ENCODE peak calls at places on chromosomes 4 and X, in nine cellular contexts. F is H9, E is A549, Z is astrocyte of the hippocampus, G is coronary artery, P is AG09319, X is anterior cingulate cortex, H is NCI-H524, W is lower lobe of right lung. Q is an unnamed sample.
A peak's percentile ranks its signal among the peaks of the same experiment; 100 is the strongest.

GRCh38 chr4:5724377-5724776 is 13.4 kb downstream of the EVC start:
- DNase-seq in H (no peak), Z (no peak), G (no peak), X (no peak), E (peak; percentile 41), P (no peak), F (no peak), W (no peak), Q (no peak)

GRCh38 chr4:124157781-124158180 is 554.8 kb downstream of the ANKRD50 start:
- DNase-seq in P (no peak), Z (no peak), X (no peak), W (no peak), E (no peak), G (no peak), F (no peak), H (no peak), Q (no peak)

GRCh38 chr4:151674804-151675290 is 86.0 kb downstream of the GATB start:
- DNase-seq in Z (peak; percentile 77), W (peak; percentile 63), E (no peak), P (no peak), G (no peak), F (peak; percentile 83), H (no peak), X (peak; percentile 41), Q (no peak)

GRCh38 chr4:8920289-8920965 is 48.8 kb upstream of the HMX1 start:
- DNase-seq in F (no peak), W (no peak), G (peak; percentile 45), P (no peak), Z (no peak), X (no peak), H (no peak), E (no peak), Q (no peak)

GRCh38 chr4:177400030-177400429 is 42.2 kb downstream of the AGA start:
- DNase-seq in H (no peak), F (no peak), G (no peak), P (no peak), X (no peak), E (no peak), Z (peak; percentile 36), W (no peak), Q (no peak)

GRCh38 chr4:176949022-176949421 is 156.3 kb upstream of the VEGFC start:
- DNase-seq in F (no peak), W (no peak), G (no peak), X (no peak), H (no peak), P (no peak), E (no peak), Z (no peak), Q (no peak)

GRCh38 chr4:42420120-42420519 is 22.8 kb downstream of the SHISA3 start:
- DNase-seq in G (no peak), H (no peak), P (no peak), W (no peak), E (no peak), Z (peak; percentile 36), X (no peak), F (no peak), Q (no peak)

GRCh38 chr4:190015538-190016368 is 11.3 kb downstream of the FRG2 start:
- DNase-seq in Z (no peak), X (no peak), W (no peak), H (no peak), F (peak; percentile 33), G (no peak), P (no peak), E (no peak), Q (no peak)

GRCh38 chr4:182384496-182385155 is 141.4 kb downstream of the TENM3 start:
- DNase-seq in X (no peak), H (no peak), G (no peak), F (no peak), W (no peak), Z (peak; percentile 41), E (no peak), P (no peak), Q (no peak)

GRCh38 chr4:7295201-7295916 is 103.0 kb downstream of the SORCS2 start:
- DNase-seq in X (peak; percentile 81), E (no peak), H (no peak), Z (peak; percentile 51), F (no peak), G (no peak), P (no peak), W (peak; percentile 63), Q (no peak)

GRCh38 chr4:81165853-81166430 is 49.1 kb downstream of the PRKG2 start:
- DNase-seq in G (no peak), H (peak; percentile 59), E (no peak), Z (no peak), X (no peak), W (no peak), P (peak; percentile 56), F (no peak), Q (no peak)

GRCh38 chrX:33339219-33339618 is 127.9 kb upstream of the DMD start:
- DNase-seq in F (peak; percentile 24), G (no peak), W (no peak), Z (no peak), X (peak; percentile 1), H (no peak), E (no peak), P (no peak), Q (no peak)

GRCh38 chr4:13921805-13922204 is 294.3 kb upstream of the BOD1L1 start:
- DNase-seq in X (no peak), W (no peak), F (no peak), P (no peak), H (no peak), Z (no peak), E (no peak), G (no peak), Q (no peak)

GRCh38 chr4:185879666-185880312 is 67.8 kb upstream of the SORBS2 start:
- DNase-seq in E (no peak), G (no peak), Z (no peak), W (no peak), H (no peak), P (no peak), X (no peak), F (no peak), Q (no peak)

GRCh38 chr4:2818351-2818939 is 25.2 kb upstream of the ADD1 start:
- DNase-seq in P (no peak), H (no peak), G (no peak), F (peak; percentile 47), W (no peak), E (no peak), X (no peak), Z (peak; percentile 47), Q (no peak)

GRCh38 chr4:79650794-79651431 is 242.9 kb upstream of the GK2 start:
- DNase-seq in E (no peak), Z (peak; percentile 85), W (no peak), X (no peak), G (no peak), P (peak; percentile 79), F (no peak), H (no peak), Q (no peak)

GRCh38 chrX:13022926-13023325 is 21.5 kb downstream of the FAM9C start:
- DNase-seq in G (no peak), E (no peak), X (no peak), Z (no peak), F (no peak), W (no peak), P (no peak), H (no peak), Q (no peak)

GRCh38 chr4:41178372-41179085 is 35.8 kb downstream of the APBB2 start:
- DNase-seq in E (no peak), W (no peak), H (no peak), Z (peak; percentile 86), G (no peak), F (no peak), P (no peak), X (no peak), Q (no peak)

GRCh38 chrX:12065251-12065650 is 73.0 kb upstream of the FRMPD4 start:
- DNase-seq in W (no peak), Z (peak; percentile 63), F (peak; percentile 36), E (peak; percentile 25), P (no peak), X (no peak), H (no peak), G (no peak), Q (no peak)

GRCh38 chrX:19682712-19683331 is 167.5 kb upstream of the MAP3K15 start:
- DNase-seq in F (peak; percentile 49), G (peak; percentile 77), W (peak; percentile 64), P (peak; percentile 83), X (peak; percentile 2), E (peak; percentile 36), Z (peak; percentile 92), H (no peak), Q (peak; percentile 82)

GRCh38 chrX:153901753-153902140 is 2.7 kb upstream of the AVPR2 start:
- DNase-seq in G (no peak), X (no peak), E (no peak), F (peak; percentile 22), W (no peak), Z (no peak), H (no peak), P (no peak), Q (no peak)

GRCh38 chrX:155046129-155046810 is 19.6 kb downstream of the FUNDC2 start:
- DNase-seq in P (no peak), F (no peak), G (no peak), E (no peak), H (no peak), X (no peak), Z (no peak), W (no peak), Q (no peak)

GRCh38 chr4:26590639-26591038 is 6.8 kb downstream of the TBC1D19 start:
- DNase-seq in H (no peak), F (no peak), X (no peak), E (peak; percentile 36), W (no peak), G (no peak), Z (peak; percentile 53), P (no peak), Q (no peak)

GRCh38 chr4:25654971-25655963 is at the start of gene SLC34A2:
- DNase-seq in E (no peak), G (no peak), Z (peak; percentile 46), W (peak; percentile 88), X (no peak), P (no peak), H (no peak), F (peak; percentile 85), Q (no peak)

Q was measured in right atrium auricular region.